ENCODE peak calls at places on chromosome 11, in nine cellular contexts. One of them, this sample, is unnamed.
A peak's percentile ranks its signal among the peaks of the same experiment; 100 is the strongest.

GRCh38 chr11:16814410-16815046 is 76.1 kb downstream of the C11orf58 start:
- DNase-seq in naive thymus-derived CD4-positive, alpha-beta T cell: no peak
- DNase-seq in psoas muscle: no peak
- DNase-seq in A549: no peak
- DNase-seq in Panc1: no peak
- DNase-seq in caudate nucleus: no peak
- DNase-seq in pancreas: no peak
- DNase-seq in GM23248: no peak
- DNase-seq in DND-41: no peak
- DNase-seq in this sample: no peak

GRCh38 chr11:118171274-118172062 is 5.0 kb downstream of the SCN2B start:
- DNase-seq in naive thymus-derived CD4-positive, alpha-beta T cell: peak; percentile 69
- DNase-seq in psoas muscle: peak; percentile 83
- DNase-seq in A549: peak; percentile 37
- DNase-seq in Panc1: peak; percentile 30
- DNase-seq in caudate nucleus: peak; percentile 55
- DNase-seq in pancreas: peak; percentile 63
- DNase-seq in GM23248: peak; percentile 63
- DNase-seq in DND-41: peak; percentile 80
- DNase-seq in this sample: peak; percentile 33

GRCh38 chr11:111370902-111371578 is 8.0 kb downstream of the POU2AF1 start:
- DNase-seq in naive thymus-derived CD4-positive, alpha-beta T cell: no peak
- DNase-seq in psoas muscle: no peak
- DNase-seq in A549: no peak
- DNase-seq in Panc1: no peak
- DNase-seq in caudate nucleus: no peak
- DNase-seq in pancreas: peak; percentile 64
- DNase-seq in GM23248: no peak
- DNase-seq in DND-41: no peak
- DNase-seq in this sample: no peak

GRCh38 chr11:113262594-113262993 is 51.8 kb upstream of the TTC12 start:
- DNase-seq in naive thymus-derived CD4-positive, alpha-beta T cell: no peak
- DNase-seq in psoas muscle: no peak
- DNase-seq in A549: no peak
- DNase-seq in Panc1: no peak
- DNase-seq in caudate nucleus: no peak
- DNase-seq in pancreas: no peak
- DNase-seq in GM23248: no peak
- DNase-seq in DND-41: no peak
- DNase-seq in this sample: no peak

GRCh38 chr11:67384851-67385366 is 6.9 kb upstream of the RAD9A start:
- DNase-seq in naive thymus-derived CD4-positive, alpha-beta T cell: no peak
- DNase-seq in psoas muscle: no peak
- DNase-seq in A549: peak; percentile 77
- DNase-seq in Panc1: no peak
- DNase-seq in caudate nucleus: no peak
- DNase-seq in pancreas: no peak
- DNase-seq in GM23248: peak; percentile 68
- DNase-seq in DND-41: no peak
- DNase-seq in this sample: peak; percentile 42

GRCh38 chr11:91136631-91137030 is 913.8 kb upstream of the CHORDC1 start:
- DNase-seq in naive thymus-derived CD4-positive, alpha-beta T cell: no peak
- DNase-seq in psoas muscle: no peak
- DNase-seq in A549: no peak
- DNase-seq in Panc1: no peak
- DNase-seq in caudate nucleus: no peak
- DNase-seq in pancreas: no peak
- DNase-seq in GM23248: no peak
- DNase-seq in DND-41: no peak
- DNase-seq in this sample: no peak

GRCh38 chr11:115222218-115222862 is 281.9 kb downstream of the CADM1 start:
- DNase-seq in naive thymus-derived CD4-positive, alpha-beta T cell: no peak
- DNase-seq in psoas muscle: no peak
- DNase-seq in A549: peak; percentile 86
- DNase-seq in Panc1: peak; percentile 75
- DNase-seq in caudate nucleus: no peak
- DNase-seq in pancreas: no peak
- DNase-seq in GM23248: peak; percentile 83
- DNase-seq in DND-41: no peak
- DNase-seq in this sample: no peak

GRCh38 chr11:1532606-1533341 is 39.3 kb downstream of the DUSP8 start:
- DNase-seq in naive thymus-derived CD4-positive, alpha-beta T cell: no peak
- DNase-seq in psoas muscle: no peak
- DNase-seq in A549: no peak
- DNase-seq in Panc1: no peak
- DNase-seq in caudate nucleus: no peak
- DNase-seq in pancreas: no peak
- DNase-seq in GM23248: peak; percentile 89
- DNase-seq in DND-41: no peak
- DNase-seq in this sample: no peak

GRCh38 chr11:74142624-74143023 is 28.2 kb downstream of the C2CD3 start:
- DNase-seq in naive thymus-derived CD4-positive, alpha-beta T cell: no peak
- DNase-seq in psoas muscle: no peak
- DNase-seq in A549: no peak
- DNase-seq in Panc1: no peak
- DNase-seq in caudate nucleus: no peak
- DNase-seq in pancreas: no peak
- DNase-seq in GM23248: peak; percentile 30
- DNase-seq in DND-41: no peak
- DNase-seq in this sample: no peak

GRCh38 chr11:36431429-36432092 is 78.5 kb downstream of the TRAF6 start:
- DNase-seq in naive thymus-derived CD4-positive, alpha-beta T cell: no peak
- DNase-seq in psoas muscle: no peak
- DNase-seq in A549: peak; percentile 86
- DNase-seq in Panc1: peak; percentile 64
- DNase-seq in caudate nucleus: no peak
- DNase-seq in pancreas: no peak
- DNase-seq in GM23248: peak; percentile 98
- DNase-seq in DND-41: no peak
- DNase-seq in this sample: no peak

GRCh38 chr11:114219559-114220349 is 76.4 kb upstream of the NNMT start:
- DNase-seq in naive thymus-derived CD4-positive, alpha-beta T cell: no peak
- DNase-seq in psoas muscle: no peak
- DNase-seq in A549: no peak
- DNase-seq in Panc1: no peak
- DNase-seq in caudate nucleus: no peak
- DNase-seq in pancreas: no peak
- DNase-seq in GM23248: peak; percentile 49
- DNase-seq in DND-41: no peak
- DNase-seq in this sample: no peak

GRCh38 chr11:124518900-124519541 is 24.4 kb downstream of the OR8B12 start:
- DNase-seq in naive thymus-derived CD4-positive, alpha-beta T cell: no peak
- DNase-seq in psoas muscle: no peak
- DNase-seq in A549: no peak
- DNase-seq in Panc1: no peak
- DNase-seq in caudate nucleus: no peak
- DNase-seq in pancreas: no peak
- DNase-seq in GM23248: peak; percentile 12
- DNase-seq in DND-41: no peak
- DNase-seq in this sample: no peak

GRCh38 chr11:9834281-9834680 is 170.4 kb downstream of the SWAP70 start:
- DNase-seq in naive thymus-derived CD4-positive, alpha-beta T cell: no peak
- DNase-seq in psoas muscle: no peak
- DNase-seq in A549: no peak
- DNase-seq in Panc1: no peak
- DNase-seq in caudate nucleus: no peak
- DNase-seq in pancreas: no peak
- DNase-seq in GM23248: no peak
- DNase-seq in DND-41: no peak
- DNase-seq in this sample: no peak

GRCh38 chr11:76598426-76598839 is 72.1 kb downstream of the LRRC32 start:
- DNase-seq in naive thymus-derived CD4-positive, alpha-beta T cell: no peak
- DNase-seq in psoas muscle: no peak
- DNase-seq in A549: peak; percentile 64
- DNase-seq in Panc1: peak; percentile 24
- DNase-seq in caudate nucleus: no peak
- DNase-seq in pancreas: no peak
- DNase-seq in GM23248: peak; percentile 76
- DNase-seq in DND-41: no peak
- DNase-seq in this sample: no peak

GRCh38 chr11:76644591-76644990 is 26.0 kb downstream of the LRRC32 start:
- DNase-seq in naive thymus-derived CD4-positive, alpha-beta T cell: no peak
- DNase-seq in psoas muscle: no peak
- DNase-seq in A549: no peak
- DNase-seq in Panc1: no peak
- DNase-seq in caudate nucleus: no peak
- DNase-seq in pancreas: no peak
- DNase-seq in GM23248: peak; percentile 19
- DNase-seq in DND-41: no peak
- DNase-seq in this sample: no peak

GRCh38 chr11:70857885-70858284 is 394.5 kb downstream of the SHANK2 start:
- DNase-seq in naive thymus-derived CD4-positive, alpha-beta T cell: no peak
- DNase-seq in psoas muscle: peak; percentile 6
- DNase-seq in A549: no peak
- DNase-seq in Panc1: no peak
- DNase-seq in caudate nucleus: no peak
- DNase-seq in pancreas: no peak
- DNase-seq in GM23248: no peak
- DNase-seq in DND-41: no peak
- DNase-seq in this sample: no peak

GRCh38 chr11:12687216-12687623 is 13.0 kb downstream of the TEAD1 start:
- DNase-seq in naive thymus-derived CD4-positive, alpha-beta T cell: no peak
- DNase-seq in psoas muscle: no peak
- DNase-seq in A549: no peak
- DNase-seq in Panc1: no peak
- DNase-seq in caudate nucleus: no peak
- DNase-seq in pancreas: no peak
- DNase-seq in GM23248: no peak
- DNase-seq in DND-41: no peak
- DNase-seq in this sample: no peak

GRCh38 chr11:96001037-96001436 is 77.1 kb upstream of the MTMR2 start:
- DNase-seq in naive thymus-derived CD4-positive, alpha-beta T cell: no peak
- DNase-seq in psoas muscle: peak; percentile 86
- DNase-seq in A549: no peak
- DNase-seq in Panc1: no peak
- DNase-seq in caudate nucleus: no peak
- DNase-seq in pancreas: no peak
- DNase-seq in GM23248: peak; percentile 96
- DNase-seq in DND-41: no peak
- DNase-seq in this sample: no peak

GRCh38 chr11:44967930-44968496 is 17.3 kb upstream of the TP53I11 start:
- DNase-seq in naive thymus-derived CD4-positive, alpha-beta T cell: no peak
- DNase-seq in psoas muscle: no peak
- DNase-seq in A549: no peak
- DNase-seq in Panc1: no peak
- DNase-seq in caudate nucleus: no peak
- DNase-seq in pancreas: no peak
- DNase-seq in GM23248: no peak
- DNase-seq in DND-41: no peak
- DNase-seq in this sample: no peak

GRCh38 chr11:44968510-44968909 is 17.8 kb upstream of the TP53I11 start:
- DNase-seq in naive thymus-derived CD4-positive, alpha-beta T cell: no peak
- DNase-seq in psoas muscle: no peak
- DNase-seq in A549: no peak
- DNase-seq in Panc1: no peak
- DNase-seq in caudate nucleus: no peak
- DNase-seq in pancreas: no peak
- DNase-seq in GM23248: no peak
- DNase-seq in DND-41: no peak
- DNase-seq in this sample: no peak

GRCh38 chr11:44971185-44971584 is 20.5 kb upstream of the TP53I11 start:
- DNase-seq in naive thymus-derived CD4-positive, alpha-beta T cell: no peak
- DNase-seq in psoas muscle: no peak
- DNase-seq in A549: no peak
- DNase-seq in Panc1: no peak
- DNase-seq in caudate nucleus: no peak
- DNase-seq in pancreas: no peak
- DNase-seq in GM23248: no peak
- DNase-seq in DND-41: no peak
- DNase-seq in this sample: no peak

GRCh38 chr11:44969853-44970252 is 19.2 kb upstream of the TP53I11 start:
- DNase-seq in naive thymus-derived CD4-positive, alpha-beta T cell: no peak
- DNase-seq in psoas muscle: no peak
- DNase-seq in A549: no peak
- DNase-seq in Panc1: no peak
- DNase-seq in caudate nucleus: no peak
- DNase-seq in pancreas: no peak
- DNase-seq in GM23248: no peak
- DNase-seq in DND-41: no peak
- DNase-seq in this sample: no peak

GRCh38 chr11:44970293-44970692 is 19.6 kb upstream of the TP53I11 start:
- DNase-seq in naive thymus-derived CD4-positive, alpha-beta T cell: no peak
- DNase-seq in psoas muscle: no peak
- DNase-seq in A549: no peak
- DNase-seq in Panc1: no peak
- DNase-seq in caudate nucleus: no peak
- DNase-seq in pancreas: no peak
- DNase-seq in GM23248: no peak
- DNase-seq in DND-41: no peak
- DNase-seq in this sample: no peak
- H3K27ac ChIP-seq in naive thymus-derived CD4-positive, alpha-beta T cell: no peak overlapping the region
- H3K27ac ChIP-seq in psoas muscle: no peak overlapping the region
- H3K27ac ChIP-seq in A549: no peak overlapping the region
- H3K27ac ChIP-seq in Panc1: no peak overlapping the region
- H3K27ac ChIP-seq in caudate nucleus: no peak overlapping the region
- H3K27ac ChIP-seq in pancreas: no peak overlapping the region
- H3K27ac ChIP-seq in GM23248: no peak overlapping the region
- H3K27ac ChIP-seq in DND-41: no peak overlapping the region
- H3K27ac ChIP-seq in this sample: no peak overlapping the region

GRCh38 chr11:83350187-83350586 is 64.0 kb upstream of the CCDC90B start:
- DNase-seq in naive thymus-derived CD4-positive, alpha-beta T cell: no peak
- DNase-seq in psoas muscle: no peak
- DNase-seq in A549: no peak
- DNase-seq in Panc1: no peak
- DNase-seq in caudate nucleus: no peak
- DNase-seq in pancreas: no peak
- DNase-seq in GM23248: no peak
- DNase-seq in DND-41: no peak
- DNase-seq in this sample: no peak
- H3K27ac ChIP-seq in naive thymus-derived CD4-positive, alpha-beta T cell: no peak overlapping the region
- H3K27ac ChIP-seq in psoas muscle: no peak overlapping the region
- H3K27ac ChIP-seq in A549: no peak overlapping the region
- H3K27ac ChIP-seq in Panc1: no peak overlapping the region
- H3K27ac ChIP-seq in caudate nucleus: no peak overlapping the region
- H3K27ac ChIP-seq in pancreas: no peak overlapping the region
- H3K27ac ChIP-seq in GM23248: no peak overlapping the region
- H3K27ac ChIP-seq in DND-41: no peak overlapping the region
- H3K27ac ChIP-seq in this sample: no peak overlapping the region

GRCh38 chr11:72735495-72736027 is 16.6 kb downstream of the ARAP1 start:
- DNase-seq in naive thymus-derived CD4-positive, alpha-beta T cell: no peak
- DNase-seq in psoas muscle: peak; percentile 7
- DNase-seq in A549: peak; percentile 35
- DNase-seq in Panc1: no peak
- DNase-seq in caudate nucleus: no peak
- DNase-seq in pancreas: no peak
- DNase-seq in GM23248: peak; percentile 78
- DNase-seq in DND-41: no peak
- DNase-seq in this sample: no peak
- H3K27ac ChIP-seq in naive thymus-derived CD4-positive, alpha-beta T cell: peak overlapping the region; percentile 67
- H3K27ac ChIP-seq in psoas muscle: peak overlapping the region; percentile 60
- H3K27ac ChIP-seq in A549: peak overlapping the region; percentile 54
- H3K27ac ChIP-seq in Panc1: no peak overlapping the region
- H3K27ac ChIP-seq in caudate nucleus: no peak overlapping the region
- H3K27ac ChIP-seq in pancreas: peak overlapping the region; percentile 46
- H3K27ac ChIP-seq in GM23248: peak overlapping the region; percentile 74
- H3K27ac ChIP-seq in DND-41: peak overlapping the region; percentile 29
- H3K27ac ChIP-seq in this sample: no peak overlapping the region

DNA sequence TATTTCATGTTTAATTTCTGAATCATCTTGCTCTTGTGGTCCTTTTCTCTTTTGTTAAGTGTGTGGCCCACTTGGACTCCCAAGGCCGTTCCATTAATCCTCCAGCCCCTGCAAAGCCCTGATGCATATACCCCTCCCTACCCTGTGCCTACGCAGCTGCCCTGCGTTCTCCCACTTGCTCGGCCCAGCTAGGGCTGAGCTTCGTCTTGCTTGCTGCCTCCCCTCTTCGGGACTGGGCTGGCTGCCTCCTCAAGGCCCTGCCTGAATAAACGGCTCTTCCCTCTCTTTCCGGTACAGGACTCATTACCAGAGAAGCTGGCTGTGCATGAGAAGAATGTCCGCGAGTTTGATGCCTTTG is 28.5 kb downstream of the ARHGAP1 start:
- DNase-seq in naive thymus-derived CD4-positive, alpha-beta T cell: no peak
- DNase-seq in psoas muscle: no peak
- DNase-seq in A549: no peak
- DNase-seq in Panc1: no peak
- DNase-seq in caudate nucleus: no peak
- DNase-seq in pancreas: no peak
- DNase-seq in GM23248: no peak
- DNase-seq in DND-41: no peak
- DNase-seq in this sample: no peak
- H3K27ac ChIP-seq in naive thymus-derived CD4-positive, alpha-beta T cell: peak overlapping the region; percentile 61
- H3K27ac ChIP-seq in psoas muscle: no peak overlapping the region
- H3K27ac ChIP-seq in A549: no peak overlapping the region
- H3K27ac ChIP-seq in Panc1: no peak overlapping the region
- H3K27ac ChIP-seq in caudate nucleus: no peak overlapping the region
- H3K27ac ChIP-seq in pancreas: peak overlapping the region; percentile 3
- H3K27ac ChIP-seq in GM23248: no peak overlapping the region
- H3K27ac ChIP-seq in DND-41: peak overlapping the region; percentile 67
- H3K27ac ChIP-seq in this sample: peak overlapping the region; percentile 51

This sample was measured in substantia nigra.